ENCODE peak calls at places on chromosomes 12 and 14, in five cellular contexts. D, L, V, A and R are unnamed samples.

GRCh38 chr12:103841690-103842584 is 903 bp upstream of the NT5DC3 start:
- DNase-seq in D (peak), L (no peak), V (no peak), A (peak), R (no peak)

GRCh38 chr14:100696590-100696989 is 30.1 kb upstream of the DLK1 start:
- DNase-seq in D (no peak), L (no peak), V (no peak), A (no peak), R (no peak)

GRCh38 chr12:55830601-55831406 is 1.4 kb upstream of the DNAJC14 start:
- DNase-seq in D (peak), L (peak), V (peak), A (peak), R (peak)

GRCh38 chr14:39558525-39558924 is 126.3 kb upstream of the FBXO33 start:
- DNase-seq in D (no peak), L (no peak), V (no peak), A (no peak), R (no peak)

GRCh38 chr12:94326727-94327126 is 132.9 kb downstream of the CEP83 start:
- DNase-seq in D (no peak), L (no peak), V (no peak), A (no peak), R (no peak)

GRCh38 chr14:92760524-92760805 is 12.0 kb upstream of the LGMN start:
- DNase-seq in D (peak), L (no peak), V (no peak), A (no peak), R (no peak)

GRCh38 chr12:111868676-111869588 is 26.9 kb downstream of the MAPKAPK5 start:
- DNase-seq in D (no peak), L (peak), V (no peak), A (no peak), R (no peak)

GRCh38 chr14:52002542-52002941 is 13.2 kb downstream of the RTRAF start:
- DNase-seq in D (no peak), L (peak), V (no peak), A (no peak), R (no peak)

GRCh38 chr14:49615776-49616175 is 4.7 kb downstream of the RPL36AL start:
- DNase-seq in D (peak), L (no peak), V (no peak), A (no peak), R (no peak)

GRCh38 chr14:105195533-105196227 is 14.6 kb upstream of the NUDT14 start:
- DNase-seq in D (no peak), L (peak), V (peak), A (no peak), R (no peak)

GRCh38 chr14:102088012-102088792 is 1.4 kb upstream of the HSP90AA1 start:
- DNase-seq in D (peak), L (peak), V (peak), A (no peak), R (peak)

GRCh38 chr12:93785262-93786010 is 108.3 kb downstream of the CRADD start:
- DNase-seq in D (peak), L (peak), V (peak), A (peak), R (peak)

GRCh38 chr14:93333631-93334095 is 827 bp upstream of the BTBD7 start:
- DNase-seq in D (no peak), L (no peak), V (no peak), A (no peak), R (no peak)

GRCh38 chr14:27199272-27199671 is 601.4 kb upstream of the NOVA1 start:
- DNase-seq in D (no peak), L (no peak), V (no peak), A (no peak), R (no peak)

GRCh38 chr12:79317184-79317847 is 373.4 kb downstream of the PAWR start:
- DNase-seq in D (no peak), L (no peak), V (no peak), A (no peak), R (no peak)

GRCh38 chr14:68981124-68981523 is 2.0 kb upstream of the ACTN1 start:
- DNase-seq in D (no peak), L (no peak), V (no peak), A (no peak), R (no peak)

GRCh38 chr14:101737414-101738367 is 23.8 kb upstream of the PPP2R5C start:
- DNase-seq in D (peak), L (no peak), V (no peak), A (no peak), R (no peak)

GRCh38 chr12:1464925-1465324 is 129.5 kb downstream of the FBXL14 start:
- DNase-seq in D (no peak), L (no peak), V (no peak), A (no peak), R (no peak)

GRCh38 chr14:54123836-54124235 is 167.2 kb upstream of the BMP4 start:
- DNase-seq in D (no peak), L (no peak), V (no peak), A (no peak), R (no peak)

DNA sequence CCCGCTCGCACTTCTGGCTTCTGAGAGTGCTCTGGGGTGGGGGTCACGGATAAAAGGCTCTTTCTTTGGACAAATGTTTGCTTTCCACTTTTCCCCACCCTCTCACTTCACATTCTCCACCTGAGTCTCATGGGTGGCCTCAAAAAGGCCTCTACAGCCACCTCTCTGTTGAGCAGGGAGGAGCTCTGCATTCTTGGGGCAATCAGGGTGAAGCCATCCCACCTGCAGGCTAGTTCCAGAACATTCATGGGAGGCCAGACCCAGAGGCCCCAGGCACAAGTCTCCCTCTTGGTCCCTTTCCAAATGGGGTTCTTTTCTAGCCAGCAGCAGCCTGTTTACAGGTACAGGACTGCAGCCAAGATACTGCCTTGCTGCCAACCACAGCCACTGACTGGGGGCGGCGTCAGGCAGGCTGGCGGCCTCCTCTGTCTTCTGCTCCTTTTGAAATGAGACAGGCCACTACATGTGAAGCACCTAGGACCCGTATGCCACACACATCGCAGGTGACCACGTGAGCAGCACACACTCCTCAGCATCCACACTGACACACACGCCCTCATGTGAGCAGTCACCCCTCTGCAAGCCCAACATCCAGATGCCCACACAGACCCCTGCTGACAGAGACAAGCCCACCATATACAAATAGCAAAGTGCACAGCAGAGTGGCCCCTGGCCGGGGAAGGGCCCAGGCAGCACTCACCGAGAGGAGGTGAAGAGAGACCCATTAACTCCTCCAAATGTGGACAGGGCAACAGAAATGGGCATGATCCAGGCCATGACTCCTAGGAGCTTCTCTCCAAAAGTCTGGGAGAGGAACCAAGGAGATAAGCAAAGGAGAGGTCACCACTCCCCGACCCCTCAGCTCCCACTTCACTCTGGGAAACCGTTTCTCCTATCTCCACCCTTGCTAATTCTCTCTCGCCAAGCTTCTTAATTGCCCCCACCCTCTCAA is 18.4 kb upstream of the CEBPE start:
- DNase-seq in D (no peak), L (no peak), V (no peak), A (peak), R (no peak)
- TF ChIP-seq CTCF in D (no peak), L (no peak), V (no peak), A (no peak), R (no peak)

GRCh38 chr12:68844318-68844745 is 36.4 kb downstream of the MDM2 start:
- DNase-seq in D (no peak), L (no peak), V (no peak), A (no peak), R (no peak)

GRCh38 chr12:68842123-68842522 is 34.1 kb downstream of the MDM2 start:
- DNase-seq in D (no peak), L (no peak), V (no peak), A (no peak), R (no peak)

GRCh38 chr12:68839183-68840147 is 31.5 kb downstream of the MDM2 start:
- DNase-seq in D (no peak), L (no peak), V (no peak), A (no peak), R (no peak)

GRCh38 chr12:68842784-68843567 is 35.0 kb downstream of the MDM2 start:
- DNase-seq in D (no peak), L (no peak), V (no peak), A (no peak), R (no peak)

GRCh38 chr12:68841717-68842116 is 33.7 kb downstream of the MDM2 start:
- DNase-seq in D (no peak), L (no peak), V (no peak), A (no peak), R (no peak)
- H3K27ac ChIP-seq in D (no peak), L (no peak), V (no peak), A (no peak), R (no peak)

GRCh38 chr12:25592725-25593495 is 39.8 kb upstream of the LMNTD1 start:
- DNase-seq in D (no peak), L (no peak), V (no peak), A (no peak), R (no peak)

GRCh38 chr12:25590021-25590721 is 37.1 kb upstream of the LMNTD1 start:
- DNase-seq in D (no peak), L (no peak), V (peak), A (no peak), R (peak)

GRCh38 chr12:25594376-25594775 is 41.3 kb upstream of the LMNTD1 start:
- DNase-seq in D (no peak), L (no peak), V (no peak), A (no peak), R (no peak)

GRCh38 chr12:25587346-25587745 is 34.3 kb upstream of the LMNTD1 start:
- DNase-seq in D (no peak), L (no peak), V (no peak), A (no peak), R (no peak)

DNA sequence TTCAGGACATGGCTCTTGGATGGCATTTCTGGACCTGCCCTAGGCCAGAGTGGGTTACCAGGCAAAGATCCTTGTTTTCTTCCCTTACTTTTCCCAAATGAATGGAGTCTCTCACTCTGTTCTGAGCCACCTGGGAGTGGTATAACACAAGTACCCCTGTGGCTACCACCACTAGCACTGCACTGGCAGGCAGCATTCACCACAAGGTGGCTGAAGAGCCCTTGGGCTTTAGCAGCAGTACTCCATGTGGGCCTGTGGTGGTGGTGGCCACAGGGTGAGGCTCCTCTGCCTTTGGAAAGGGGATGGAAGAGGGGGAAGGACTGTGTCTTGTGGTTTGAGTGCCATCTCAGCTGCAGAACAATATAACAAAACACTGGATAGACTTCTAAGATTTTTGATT is 38.0 kb upstream of the LMNTD1 start:
- DNase-seq in D (no peak), L (peak), V (no peak), A (no peak), R (no peak)
- TF ChIP-seq CTCF in D (no peak), L (peak), V (peak), A (no peak), R (no peak)

DNA sequence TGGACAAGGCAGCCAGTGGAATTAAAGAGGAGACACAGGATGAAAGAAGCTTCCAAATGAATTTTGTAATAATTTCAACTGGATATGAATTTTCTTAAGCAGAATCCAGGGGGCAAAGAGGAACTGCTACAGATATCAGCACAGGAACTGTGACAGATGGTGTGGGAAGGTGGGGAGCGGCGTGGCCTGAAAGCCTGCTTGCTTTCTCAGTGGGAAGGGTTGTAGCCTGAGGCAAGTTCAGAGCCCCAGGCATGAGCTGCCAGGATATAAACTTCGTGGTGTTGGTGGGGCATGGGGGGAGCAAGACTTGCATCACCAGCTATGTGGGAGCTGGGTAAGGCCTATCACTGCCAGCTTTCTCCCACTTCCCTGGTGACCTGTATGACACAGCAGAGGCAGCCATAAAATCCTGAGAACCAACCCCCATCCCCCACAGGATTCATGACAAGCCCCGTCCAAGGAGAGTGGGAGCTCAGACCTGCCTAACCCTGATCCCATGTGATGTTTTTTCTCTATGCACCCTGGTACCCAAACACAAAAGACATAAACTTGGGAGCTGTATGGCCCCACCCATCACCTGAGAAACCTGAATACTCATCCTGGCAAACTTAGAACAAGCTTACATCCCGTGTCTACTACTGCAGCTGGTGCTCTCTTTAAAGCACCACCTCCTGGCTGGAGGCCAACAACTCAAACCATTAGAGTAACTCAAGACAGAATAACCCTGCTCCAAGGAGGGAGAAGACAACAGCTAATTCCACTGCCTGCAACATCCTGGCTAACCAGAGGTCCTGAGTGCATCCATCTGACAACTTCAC is 16.5 kb downstream of the CLEC1A start:
- DNase-seq in D (no peak), L (no peak), V (no peak), A (no peak), R (no peak)
- H3K27ac ChIP-seq in D (no peak), L (no peak), V (no peak), A (no peak), R (no peak)

GRCh38 chr12:51517800-51518199 is 73.2 kb upstream of the SCN8A start:
- DNase-seq in D (no peak), L (peak), V (no peak), A (no peak), R (no peak)

GRCh38 chr12:51517316-51517715 is 73.7 kb upstream of the SCN8A start:
- DNase-seq in D (no peak), L (no peak), V (no peak), A (no peak), R (no peak)

GRCh38 chr12:51521554-51522276 is 69.3 kb upstream of the SCN8A start:
- DNase-seq in D (no peak), L (no peak), V (no peak), A (no peak), R (no peak)

GRCh38 chr12:51520576-51521325 is 70.3 kb upstream of the SCN8A start:
- DNase-seq in D (no peak), L (peak), V (peak), A (no peak), R (no peak)

DNA sequence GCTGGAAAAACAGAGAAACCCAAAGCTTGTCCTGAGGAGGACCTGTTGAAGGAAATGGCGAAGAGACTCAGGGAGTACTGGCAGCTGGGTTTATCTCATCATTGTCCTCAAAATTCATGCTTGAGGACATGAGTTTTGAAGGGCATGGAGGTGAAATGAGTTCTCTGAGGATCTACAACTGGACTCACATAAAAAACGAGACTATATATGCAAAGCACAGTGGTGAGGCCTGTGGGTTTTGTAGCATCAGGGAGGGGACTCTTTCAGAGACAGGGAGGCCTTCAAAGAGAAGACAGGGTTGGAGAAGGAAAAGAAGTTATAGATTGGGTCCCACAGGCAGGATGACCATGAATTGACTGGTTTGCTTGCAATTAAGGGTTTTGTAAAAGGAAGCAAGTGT is 71.3 kb upstream of the SCN8A start:
- DNase-seq in D (no peak), L (no peak), V (no peak), A (no peak), R (no peak)
- TF ChIP-seq CTCF in D (no peak), L (no peak), V (no peak), A (no peak), R (no peak)

GRCh38 chr12:6277982-6278438 is 32.5 kb upstream of the PLEKHG6 start:
- DNase-seq in D (peak), L (no peak), V (no peak), A (peak), R (no peak)

GRCh38 chr12:6276247-6276887 is 34.1 kb upstream of the PLEKHG6 start:
- DNase-seq in D (no peak), L (no peak), V (no peak), A (no peak), R (no peak)

GRCh38 chr12:6278439-6279255 is 31.8 kb upstream of the PLEKHG6 start:
- DNase-seq in D (peak), L (peak), V (peak), A (peak), R (peak)

GRCh38 chr12:6275609-6276246 is 34.8 kb upstream of the PLEKHG6 start:
- DNase-seq in D (no peak), L (no peak), V (no peak), A (no peak), R (no peak)

GRCh38 chr12:6276936-6277615 is 33.4 kb upstream of the PLEKHG6 start:
- DNase-seq in D (no peak), L (peak), V (no peak), A (no peak), R (no peak)
- H3K27ac ChIP-seq in D (no peak), L (no peak), V (no peak), A (peak), R (no peak)

GRCh38 chr14:32244404-32244803 is 41.3 kb upstream of the RNU6-8 start:
- DNase-seq in D (no peak), L (no peak), V (no peak), A (no peak), R (no peak)
- TF ChIP-seq CTCF in D (no peak), L (peak), V (peak), A (no peak), R (no peak)

GRCh38 chr12:60172696-60173095 is 576.9 kb downstream of the SLC16A7 start:
- DNase-seq in D (no peak), L (no peak), V (no peak), A (no peak), R (no peak)

GRCh38 chr12:60174914-60175313 is 579.1 kb downstream of the SLC16A7 start:
- DNase-seq in D (no peak), L (no peak), V (no peak), A (no peak), R (no peak)

GRCh38 chr12:60172266-60172665 is 576.4 kb downstream of the SLC16A7 start:
- DNase-seq in D (no peak), L (no peak), V (no peak), A (peak), R (no peak)

GRCh38 chr12:60173213-60174170 is 577.7 kb downstream of the SLC16A7 start:
- DNase-seq in D (no peak), L (no peak), V (no peak), A (no peak), R (no peak)

DNA sequence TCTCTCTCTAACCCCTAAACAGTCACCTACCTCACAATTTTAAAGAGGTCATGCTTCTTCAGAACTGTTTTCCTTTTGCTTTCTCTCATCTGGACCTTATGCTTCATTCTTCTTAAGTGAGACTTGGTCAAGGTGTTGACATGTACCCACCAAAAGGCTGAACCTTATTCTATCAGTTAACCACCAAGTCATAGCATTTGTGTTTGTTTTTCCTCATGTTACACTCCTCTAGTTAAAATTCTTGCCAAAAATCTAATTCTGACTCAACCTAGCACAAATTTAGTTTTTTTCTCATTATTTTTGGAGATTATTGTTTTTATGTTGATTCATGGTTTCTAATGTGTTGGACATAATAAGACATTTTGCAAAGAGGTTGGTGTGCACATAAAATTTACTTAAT is 578.6 kb downstream of the SLC16A7 start:
- DNase-seq in D (no peak), L (no peak), V (no peak), A (no peak), R (no peak)
- H3K27ac ChIP-seq in D (no peak), L (no peak), V (no peak), A (no peak), R (no peak)